ENCODE peak calls at places on chromosomes 1 and 21, in four cellular contexts. R, J, S and M are unnamed samples.

GRCh38 chr1:31426249-31426922 is 13.4 kb downstream of the SERINC2 start:
- DNase-seq in R (no peak), J (no peak), S (no peak), M (no peak)

GRCh38 chr1:100622506-100622905 is 84.6 kb downstream of the GPR88 start:
- DNase-seq in R (no peak), J (no peak), S (no peak), M (no peak)

GRCh38 chr1:178724386-178724733 is 684 bp upstream of the RALGPS2 start:
- DNase-seq in R (no peak), J (no peak), S (no peak), M (no peak)

GRCh38 chr1:76868154-76868882 is 1.0 kb downstream of the ST6GALNAC5 start:
- DNase-seq in R (peak; percentile 8), J (no peak), S (peak; percentile 13), M (peak; percentile 70)

GRCh38 chr1:112696578-112697320 is 10.2 kb downstream of the RHOC start:
- DNase-seq in R (no peak), J (no peak), S (no peak), M (no peak)

GRCh38 chr1:94383966-94384408 is 34.2 kb upstream of the ABCD3 start:
- DNase-seq in R (peak; percentile 76), J (no peak), S (no peak), M (no peak)

GRCh38 chr1:67771152-67771551 is 62.1 kb downstream of the GNG12 start:
- DNase-seq in R (peak; percentile 89), J (no peak), S (no peak), M (no peak)

GRCh38 chr21:39651206-39651605 is 38.5 kb downstream of the B3GALT5 start:
- DNase-seq in R (no peak), J (no peak), S (no peak), M (no peak)

GRCh38 chr1:118987431-118988185 is 535 bp downstream of the TBX15 start:
- DNase-seq in R (no peak), J (no peak), S (no peak), M (peak; percentile 78)

GRCh38 chr1:217981430-217981829 is 303.7 kb upstream of the RRP15 start:
- DNase-seq in R (no peak), J (no peak), S (no peak), M (no peak)

GRCh38 chr1:197637406-197637805 is 137.9 kb downstream of the DENND1B start:
- DNase-seq in R (no peak), J (no peak), S (no peak), M (no peak)

GRCh38 chr1:202076050-202076511 is 46.6 kb upstream of the GPR37L1 start:
- DNase-seq in R (peak; percentile 18), J (no peak), S (peak; percentile 18), M (no peak)

GRCh38 chr1:205813755-205814058 is 709 bp upstream of the SLC41A1 start:
- DNase-seq in R (no peak), J (no peak), S (no peak), M (no peak)

GRCh38 chr21:16870116-16870515 is 642.7 kb upstream of the CXADR start:
- DNase-seq in R (no peak), J (no peak), S (no peak), M (no peak)

GRCh38 chr1:94351441-94351840 is 66.7 kb upstream of the ABCD3 start:
- DNase-seq in R (no peak), J (no peak), S (no peak), M (no peak)

GRCh38 chr1:222918746-222919477 is 104.1 kb downstream of the DISP1 start:
- DNase-seq in R (no peak), J (no peak), S (no peak), M (no peak)

GRCh38 chr1:90778487-90778886 is 61.4 kb upstream of the BARHL2 start:
- DNase-seq in R (no peak), J (no peak), S (no peak), M (no peak)

GRCh38 chr21:36126166-36126565 is 8.7 kb upstream of the CBR3 start:
- DNase-seq in R (no peak), J (no peak), S (no peak), M (no peak)

GRCh38 chr1:96596226-96596625 is 125.4 kb upstream of the PTBP2 start:
- DNase-seq in R (peak; percentile 16), J (no peak), S (no peak), M (no peak)

GRCh38 chr1:65791396-65791795 is 1.3 kb upstream of the PDE4B start:
- DNase-seq in R (no peak), J (no peak), S (no peak), M (no peak)

GRCh38 chr1:2233997-2234761 is 6.1 kb downstream of the SKI start:
- DNase-seq in R (peak; percentile 74), J (peak; percentile 77), S (peak; percentile 87), M (peak; percentile 98)

GRCh38 chr1:245306628-245307410 is 152.0 kb downstream of the KIF26B start:
- DNase-seq in R (no peak), J (no peak), S (no peak), M (no peak)

DNA sequence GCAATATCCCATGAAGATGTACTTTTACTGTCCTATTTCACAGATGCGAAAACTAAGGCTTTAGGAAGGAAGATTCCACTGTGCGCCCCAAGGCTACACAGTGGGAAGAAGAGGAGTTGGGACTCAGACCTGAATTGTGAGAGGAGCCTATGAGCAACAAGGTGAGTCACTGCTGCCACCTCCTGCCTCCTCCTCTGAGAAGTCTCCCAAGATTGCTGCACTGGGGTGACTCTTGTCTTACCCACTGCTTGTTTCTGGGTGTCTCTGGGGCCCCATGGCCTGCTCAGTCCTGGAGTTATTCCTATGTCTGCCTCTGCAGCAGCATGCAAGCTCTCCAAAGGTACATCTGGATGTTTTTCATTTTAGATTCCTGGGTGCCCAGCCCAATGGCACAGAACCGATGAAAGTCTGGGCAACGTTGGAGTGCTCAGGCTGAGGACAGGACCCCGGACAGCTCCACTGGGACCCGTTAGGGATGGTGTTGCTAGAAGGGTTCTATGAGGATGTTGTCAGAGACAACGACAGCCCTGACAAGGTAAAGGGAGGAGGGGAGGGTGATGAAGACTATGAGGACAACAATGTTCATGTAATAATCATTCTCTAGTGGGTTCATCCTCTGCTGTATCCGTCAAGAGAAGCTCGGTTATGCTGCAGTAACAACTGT is 11.0 kb upstream of the C1QA start:
- DNase-seq in R (no peak), J (no peak), S (no peak), M (no peak)
- H3K27me3 ChIP-seq in R (peaks cover 22% of the 10 kb centered on the region), J (peaks cover 5% of the 10 kb centered on the region), S (peaks cover 85% of the 10 kb centered on the region), M (no peaks in the 10 kb centered on the region)

DNA sequence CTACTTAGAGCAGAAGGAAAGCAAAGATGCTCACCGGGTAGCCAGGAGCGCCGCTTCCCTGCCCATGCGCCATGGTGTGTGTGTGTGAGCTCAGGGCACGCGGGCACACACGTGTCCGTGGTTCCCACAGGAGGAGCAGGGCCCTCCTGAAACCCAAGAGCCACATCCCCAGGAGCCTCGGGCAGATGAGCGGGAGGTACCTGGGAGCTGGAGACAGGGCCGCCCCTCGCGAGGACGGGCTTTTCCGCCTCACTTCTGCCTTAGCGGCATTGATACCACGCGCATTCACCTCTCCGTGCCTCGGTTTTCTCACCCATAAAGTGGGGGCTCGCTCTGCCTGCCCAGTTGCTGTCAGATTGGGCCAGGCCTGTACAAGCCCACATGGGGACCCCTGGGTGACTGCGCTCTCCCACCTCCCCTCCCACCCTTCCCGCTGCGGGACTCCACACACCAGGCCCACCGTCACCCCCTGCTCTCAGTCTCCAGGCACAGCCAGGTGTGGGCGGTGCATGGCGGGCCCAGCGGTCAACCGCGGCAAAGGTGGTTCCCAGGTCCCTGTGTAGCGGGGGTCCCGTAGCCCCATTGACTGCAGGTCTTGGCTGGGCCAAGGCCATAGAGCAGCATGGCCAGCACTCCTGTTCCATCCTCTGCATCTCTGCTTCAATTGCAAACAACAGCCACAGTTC is 66.3 kb downstream of the SIK1 start:
- DNase-seq in R (no peak), J (no peak), S (peak; percentile 15), M (no peak)
- H3K4me3 ChIP-seq in R (no peak overlapping the region), J (no peak overlapping the region), S (no peak overlapping the region), M (no peak overlapping the region)

DNA sequence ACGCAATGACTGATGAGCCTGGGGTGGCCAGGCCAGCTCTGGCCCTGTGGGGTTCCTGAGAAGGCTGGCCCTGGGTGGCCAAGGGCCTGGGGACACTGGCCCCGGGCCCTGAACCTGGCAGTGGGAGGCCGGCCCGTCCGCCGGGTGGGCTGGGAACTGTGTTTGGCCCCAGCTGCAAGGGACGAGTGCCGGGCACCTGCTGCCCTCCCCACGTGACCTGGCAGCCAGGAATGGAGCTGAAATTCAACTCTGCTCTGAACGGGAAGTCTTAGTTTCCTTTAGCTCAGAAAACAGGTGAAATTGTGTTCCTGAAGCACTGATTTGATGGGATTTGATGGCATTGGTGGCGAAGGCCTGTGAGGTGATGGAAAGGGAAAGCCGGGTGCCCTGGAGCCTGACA is 8.2 kb upstream of the TTLL10 start:
- DNase-seq in R (no peak), J (no peak), S (no peak), M (no peak)
- H3K27ac ChIP-seq in R (no peak overlapping the region), J (no peak overlapping the region), S (no peak overlapping the region), M (no peak overlapping the region)

GRCh38 chr1:46199233-46199749 is 1.1 kb upstream of the POMGNT1 start:
- DNase-seq in R (no peak), J (no peak), S (no peak), M (no peak)
- H3K27me3 ChIP-seq in R (no peaks in the 10 kb centered on the region), J (no peaks in the 10 kb centered on the region), S (no peaks in the 10 kb centered on the region), M (no peaks in the 10 kb centered on the region)

DNA sequence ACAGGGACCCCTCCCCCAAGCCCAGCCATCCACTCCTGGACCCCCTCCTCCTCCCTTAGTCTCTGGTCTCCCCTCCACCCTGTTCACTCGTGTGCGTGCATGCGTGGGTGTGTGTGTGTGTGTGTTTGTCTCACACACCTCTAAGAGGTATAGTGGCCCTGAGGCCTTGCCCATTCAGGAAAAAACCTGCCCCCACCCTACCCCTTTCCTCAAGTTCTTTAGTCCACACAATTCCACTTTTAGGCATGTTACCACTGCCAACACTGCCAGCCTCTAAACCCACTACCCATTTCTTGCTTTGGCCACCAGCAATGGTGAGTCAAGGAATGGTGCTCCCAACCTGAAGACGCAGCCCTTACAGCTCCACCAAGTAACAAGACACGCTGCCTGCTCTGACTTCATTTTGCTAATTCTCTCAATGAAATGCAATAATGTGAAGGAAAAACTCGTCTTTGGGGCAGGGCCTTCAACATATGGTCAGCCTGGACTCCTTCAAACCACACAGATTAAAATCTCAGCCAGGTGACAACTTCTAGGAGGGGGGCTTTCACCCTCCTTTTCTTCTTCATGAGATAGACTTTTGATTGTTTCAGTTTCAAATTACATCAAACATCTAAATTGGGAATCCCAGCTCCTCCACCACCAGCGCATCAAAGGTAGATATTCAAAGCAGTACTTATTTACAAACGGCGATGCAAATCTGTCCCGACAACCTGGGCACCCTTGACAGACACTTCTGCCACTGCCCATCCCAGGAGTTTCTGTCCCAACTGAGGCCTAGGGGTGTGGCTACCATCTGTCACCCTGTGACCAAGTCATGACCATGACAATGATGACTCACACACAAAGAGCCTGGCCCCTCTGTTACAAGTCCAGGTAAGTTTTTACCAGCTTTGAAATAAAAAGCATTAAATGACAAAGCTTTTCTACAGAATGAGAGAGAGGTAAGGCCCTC is 29.8 kb downstream of the SSBP3 start:
- DNase-seq in R (no peak), J (no peak), S (no peak), M (no peak)
- H3K4me3 ChIP-seq in R (no peak overlapping the region), J (no peak overlapping the region), S (no peak overlapping the region), M (no peak overlapping the region)

DNA sequence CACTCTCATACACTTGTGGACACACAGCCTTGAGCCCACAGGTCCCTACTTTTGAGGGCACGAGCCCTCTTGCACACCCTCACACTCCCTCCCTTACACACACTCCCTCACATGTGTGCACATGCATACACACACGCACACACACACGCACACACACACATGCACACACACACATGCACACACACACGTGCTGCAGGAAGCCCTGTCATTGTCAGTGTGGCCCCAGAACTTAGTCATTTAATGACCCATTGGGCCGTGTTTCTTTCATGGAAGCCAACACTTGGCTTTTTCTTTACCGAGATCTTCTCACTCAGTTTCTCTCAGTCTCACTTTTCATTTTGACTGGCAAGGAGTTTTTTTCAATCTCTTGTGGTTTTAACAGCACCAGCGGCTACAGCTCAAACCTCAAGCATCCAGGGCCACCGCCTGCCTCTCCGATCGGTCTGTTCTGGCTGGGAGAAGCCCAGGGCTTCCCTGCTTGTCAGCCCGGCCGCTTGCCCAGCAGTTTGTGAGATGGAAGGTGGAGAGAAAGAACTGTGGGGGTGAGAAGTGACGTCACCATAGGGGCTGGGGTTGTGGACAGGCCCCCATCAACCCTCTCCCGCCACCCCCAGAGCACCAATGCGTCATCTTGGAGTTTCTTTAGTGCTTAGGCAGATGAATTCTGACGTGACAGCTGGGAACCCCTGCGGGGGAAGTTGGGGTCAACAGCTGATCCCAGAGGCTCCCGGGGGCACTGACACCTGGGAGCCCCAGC is 15.8 kb upstream of the TNFRSF8 start:
- DNase-seq in R (peak; percentile 25), J (no peak), S (no peak), M (no peak)
- H3K27ac ChIP-seq in R (no peak overlapping the region), J (no peak overlapping the region), S (no peak overlapping the region), M (no peak overlapping the region)